ENCODE peak calls at places on chromosomes 12 and 14, in seven cellular contexts. One of them, this sample, is unnamed. For H3K4me1, the result is how much of the 10 kb centered on the place peaks cover.

GRCh38 chr12:24979286-24979685 is 30.4 kb upstream of the BCAT1 start:
- DNase-seq in vagina: no peak
- DNase-seq in breast epithelium: no peak
- DNase-seq in GM23338: no peak
- DNase-seq in HCT116: no peak
- DNase-seq in suprapubic skin: no peak
- DNase-seq in spleen: no peak
- DNase-seq in this sample: no peak

GRCh38 chr12:124527861-124528561 is 39.4 kb downstream of the NCOR2 start:
- DNase-seq in vagina: no peak
- DNase-seq in breast epithelium: no peak
- DNase-seq in GM23338: peak
- DNase-seq in HCT116: no peak
- DNase-seq in suprapubic skin: no peak
- DNase-seq in spleen: no peak
- DNase-seq in this sample: no peak

GRCh38 chr12:127145929-127146789 is 1120.8 kb upstream of the TMEM132C start:
- DNase-seq in vagina: no peak
- DNase-seq in breast epithelium: no peak
- DNase-seq in GM23338: peak
- DNase-seq in HCT116: peak
- DNase-seq in suprapubic skin: peak
- DNase-seq in spleen: peak
- DNase-seq in this sample: peak

GRCh38 chr14:67285876-67286452 is 44.7 kb downstream of the PALS1 start:
- DNase-seq in vagina: no peak
- DNase-seq in breast epithelium: no peak
- DNase-seq in GM23338: peak
- DNase-seq in HCT116: peak
- DNase-seq in suprapubic skin: no peak
- DNase-seq in spleen: no peak
- DNase-seq in this sample: no peak

GRCh38 chr12:82176761-82177490 is 181.3 kb downstream of the CCDC59 start:
- DNase-seq in vagina: no peak
- DNase-seq in breast epithelium: no peak
- DNase-seq in GM23338: peak
- DNase-seq in HCT116: no peak
- DNase-seq in suprapubic skin: no peak
- DNase-seq in spleen: no peak
- DNase-seq in this sample: no peak

GRCh38 chr12:75666980-75667359 is 155.6 kb upstream of the KRR1 start:
- DNase-seq in vagina: no peak
- DNase-seq in breast epithelium: no peak
- DNase-seq in GM23338: no peak
- DNase-seq in HCT116: peak
- DNase-seq in suprapubic skin: no peak
- DNase-seq in spleen: no peak
- DNase-seq in this sample: no peak

GRCh38 chr14:101227611-101228594 is 324.4 kb upstream of the RTL1 start:
- DNase-seq in vagina: peak
- DNase-seq in breast epithelium: no peak
- DNase-seq in GM23338: no peak
- DNase-seq in HCT116: no peak
- DNase-seq in suprapubic skin: no peak
- DNase-seq in spleen: no peak
- DNase-seq in this sample: no peak

GRCh38 chr14:104392001-104392395 is 187.6 kb upstream of the C14orf180 start:
- DNase-seq in vagina: no peak
- DNase-seq in breast epithelium: no peak
- DNase-seq in GM23338: no peak
- DNase-seq in HCT116: no peak
- DNase-seq in suprapubic skin: no peak
- DNase-seq in spleen: peak
- DNase-seq in this sample: no peak

GRCh38 chr14:61147898-61148549 is 133.1 kb downstream of the TMEM30B start:
- DNase-seq in vagina: no peak
- DNase-seq in breast epithelium: peak
- DNase-seq in GM23338: peak
- DNase-seq in HCT116: peak
- DNase-seq in suprapubic skin: no peak
- DNase-seq in spleen: no peak
- DNase-seq in this sample: no peak

GRCh38 chr12:50985322-50985721 is 33.0 kb downstream of the HIGD1C start:
- DNase-seq in vagina: no peak
- DNase-seq in breast epithelium: no peak
- DNase-seq in GM23338: no peak
- DNase-seq in HCT116: peak
- DNase-seq in suprapubic skin: no peak
- DNase-seq in spleen: no peak
- DNase-seq in this sample: no peak

GRCh38 chr12:77751939-77752338 is 78.8 kb upstream of the NAV3 start:
- DNase-seq in vagina: no peak
- DNase-seq in breast epithelium: no peak
- DNase-seq in GM23338: no peak
- DNase-seq in HCT116: no peak
- DNase-seq in suprapubic skin: no peak
- DNase-seq in spleen: no peak
- DNase-seq in this sample: no peak

GRCh38 chr12:83971781-83972180 is 940.8 kb downstream of the SLC6A15 start:
- DNase-seq in vagina: no peak
- DNase-seq in breast epithelium: no peak
- DNase-seq in GM23338: no peak
- DNase-seq in HCT116: no peak
- DNase-seq in suprapubic skin: no peak
- DNase-seq in spleen: no peak
- DNase-seq in this sample: no peak

GRCh38 chr12:102913453-102914226 is 3.4 kb downstream of the PAH start:
- DNase-seq in vagina: no peak
- DNase-seq in breast epithelium: no peak
- DNase-seq in GM23338: no peak
- DNase-seq in HCT116: no peak
- DNase-seq in suprapubic skin: no peak
- DNase-seq in spleen: no peak
- DNase-seq in this sample: no peak

GRCh38 chr12:66352197-66352596 is 49.9 kb downstream of the HELB start:
- DNase-seq in vagina: no peak
- DNase-seq in breast epithelium: no peak
- DNase-seq in GM23338: peak
- DNase-seq in HCT116: peak
- DNase-seq in suprapubic skin: no peak
- DNase-seq in spleen: no peak
- DNase-seq in this sample: no peak

GRCh38 chr14:63510538-63510937 is 32.6 kb downstream of the PPP2R5E start:
- DNase-seq in vagina: no peak
- DNase-seq in breast epithelium: no peak
- DNase-seq in GM23338: no peak
- DNase-seq in HCT116: no peak
- DNase-seq in suprapubic skin: no peak
- DNase-seq in spleen: no peak
- DNase-seq in this sample: no peak

GRCh38 chr12:95446511-95446910 is 27.4 kb upstream of the METAP2 start:
- DNase-seq in vagina: no peak
- DNase-seq in breast epithelium: no peak
- DNase-seq in GM23338: peak
- DNase-seq in HCT116: no peak
- DNase-seq in suprapubic skin: no peak
- DNase-seq in spleen: no peak
- DNase-seq in this sample: peak

GRCh38 chr14:104666981-104667380 is 22.4 kb upstream of the INF2 start:
- DNase-seq in vagina: no peak
- DNase-seq in breast epithelium: no peak
- DNase-seq in GM23338: no peak
- DNase-seq in HCT116: no peak
- DNase-seq in suprapubic skin: no peak
- DNase-seq in spleen: peak
- DNase-seq in this sample: no peak

GRCh38 chr14:60151715-60152114 is 13.5 kb downstream of the DHRS7 start:
- DNase-seq in vagina: no peak
- DNase-seq in breast epithelium: peak
- DNase-seq in GM23338: no peak
- DNase-seq in HCT116: no peak
- DNase-seq in suprapubic skin: peak
- DNase-seq in spleen: peak
- DNase-seq in this sample: peak

GRCh38 chr14:93163570-93163969 is 21.1 kb downstream of the MOAP1 start:
- DNase-seq in vagina: no peak
- DNase-seq in breast epithelium: no peak
- DNase-seq in GM23338: no peak
- DNase-seq in HCT116: no peak
- DNase-seq in suprapubic skin: no peak
- DNase-seq in spleen: no peak
- DNase-seq in this sample: no peak
- H3K4me1 ChIP-seq in vagina: under half
- H3K4me1 ChIP-seq in breast epithelium: under half
- H3K4me1 ChIP-seq in GM23338: under half
- H3K4me1 ChIP-seq in HCT116: under half
- H3K4me1 ChIP-seq in suprapubic skin: under half
- H3K4me1 ChIP-seq in spleen: under half
- H3K4me1 ChIP-seq in this sample: under half

GRCh38 chr14:51651388-51652167 is at the start of gene FRMD6:
- DNase-seq in vagina: peak
- DNase-seq in breast epithelium: peak
- DNase-seq in GM23338: peak
- DNase-seq in HCT116: peak
- DNase-seq in suprapubic skin: peak
- DNase-seq in spleen: peak
- DNase-seq in this sample: peak
- TF ChIP-seq POLR2AphosphoS5 in vagina: peak
- TF ChIP-seq POLR2AphosphoS5 in breast epithelium: peak
- TF ChIP-seq POLR2AphosphoS5 in GM23338: peak
- TF ChIP-seq POLR2AphosphoS5 in HCT116: peak
- TF ChIP-seq POLR2AphosphoS5 in suprapubic skin: peak
- TF ChIP-seq POLR2AphosphoS5 in spleen: peak
- TF ChIP-seq POLR2AphosphoS5 in this sample: peak

GRCh38 chr12:80404629-80405028 is 39.4 kb upstream of the PTPRQ start:
- DNase-seq in vagina: no peak
- DNase-seq in breast epithelium: no peak
- DNase-seq in GM23338: no peak
- DNase-seq in HCT116: no peak
- DNase-seq in suprapubic skin: no peak
- DNase-seq in spleen: no peak
- DNase-seq in this sample: no peak

GRCh38 chr12:80406253-80406652 is 37.8 kb upstream of the PTPRQ start:
- DNase-seq in vagina: no peak
- DNase-seq in breast epithelium: no peak
- DNase-seq in GM23338: no peak
- DNase-seq in HCT116: no peak
- DNase-seq in suprapubic skin: no peak
- DNase-seq in spleen: no peak
- DNase-seq in this sample: no peak

GRCh38 chr12:80400591-80400991 is 43.4 kb upstream of the PTPRQ start:
- DNase-seq in vagina: no peak
- DNase-seq in breast epithelium: no peak
- DNase-seq in GM23338: peak
- DNase-seq in HCT116: no peak
- DNase-seq in suprapubic skin: no peak
- DNase-seq in spleen: no peak
- DNase-seq in this sample: no peak
- H3K4me3 ChIP-seq in vagina: peak
- H3K4me3 ChIP-seq in breast epithelium: peak
- H3K4me3 ChIP-seq in GM23338: peak
- H3K4me3 ChIP-seq in HCT116: no peak
- H3K4me3 ChIP-seq in suprapubic skin: peak
- H3K4me3 ChIP-seq in spleen: no peak
- H3K4me3 ChIP-seq in this sample: peak

DNA sequence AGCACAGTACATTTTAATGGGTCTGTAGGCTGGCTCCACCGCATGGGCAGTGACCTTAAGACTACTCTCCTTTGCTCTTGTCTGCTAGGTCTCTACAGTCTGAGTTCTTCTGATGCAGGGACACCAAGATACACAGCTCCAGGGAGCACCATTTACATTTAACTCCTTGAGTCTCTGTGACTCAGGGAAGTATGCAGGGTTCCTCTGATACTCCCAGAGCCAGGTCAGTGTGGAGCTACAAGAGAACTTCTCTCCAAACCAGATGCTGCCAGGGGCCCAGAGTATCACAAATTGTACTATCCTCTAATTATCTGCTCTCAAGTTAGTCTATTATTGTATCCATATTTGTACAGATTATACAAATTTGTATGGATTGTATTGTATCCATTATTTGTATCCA is 15.2 kb downstream of the ZFP36L1 start:
- DNase-seq in vagina: peak
- DNase-seq in breast epithelium: peak
- DNase-seq in GM23338: no peak
- DNase-seq in HCT116: no peak
- DNase-seq in suprapubic skin: peak
- DNase-seq in spleen: no peak
- DNase-seq in this sample: peak
- H3K4me1 ChIP-seq in vagina: half or more
- H3K4me1 ChIP-seq in breast epithelium: under half
- H3K4me1 ChIP-seq in GM23338: under half
- H3K4me1 ChIP-seq in HCT116: half or more
- H3K4me1 ChIP-seq in suprapubic skin: under half
- H3K4me1 ChIP-seq in spleen: half or more
- H3K4me1 ChIP-seq in this sample: half or more

GRCh38 chr14:28867571-28867970 is 101.0 kb downstream of the FOXG1 start:
- DNase-seq in vagina: no peak
- DNase-seq in breast epithelium: no peak
- DNase-seq in GM23338: no peak
- DNase-seq in HCT116: no peak
- DNase-seq in suprapubic skin: no peak
- DNase-seq in spleen: no peak
- DNase-seq in this sample: no peak
- TF ChIP-seq POLR2AphosphoS5 in vagina: no peak
- TF ChIP-seq POLR2AphosphoS5 in breast epithelium: no peak
- TF ChIP-seq POLR2AphosphoS5 in GM23338: no peak
- TF ChIP-seq POLR2AphosphoS5 in HCT116: no peak
- TF ChIP-seq POLR2AphosphoS5 in suprapubic skin: no peak
- TF ChIP-seq POLR2AphosphoS5 in spleen: no peak
- TF ChIP-seq POLR2AphosphoS5 in this sample: no peak